ENCODE peak calls at places on chromosomes 3 and 15, in four cellular contexts. J is adrenal gland; M is CD8-positive, alpha-beta memory T cell; D is ovary. B is an unnamed sample. For H3K9me3, the result is how much of the 10 kb centered on the place peaks cover.

GRCh38 chr3:140334105-140334504 is 343.8 kb upstream of the TRIM42 start:
- DNase-seq in J (no peak), M (no peak), D (no peak), B (no peak)

GRCh38 chr3:3707858-3708768 is 91.1 kb upstream of the LRRN1 start:
- DNase-seq in J (no peak), M (no peak), D (no peak), B (no peak)

GRCh38 chr3:62361824-62362223 is 11.5 kb downstream of the FEZF2 start:
- DNase-seq in J (no peak), M (no peak), D (no peak), B (no peak)

GRCh38 chr15:85458764-85459163 is 78.4 kb downstream of the AKAP13 start:
- DNase-seq in J (no peak), M (no peak), D (no peak), B (no peak)

GRCh38 chr15:99481406-99481805 is 84.4 kb upstream of the MEF2A start:
- DNase-seq in J (no peak), M (no peak), D (no peak), B (no peak)

GRCh38 chr3:185175370-185175987 is 22.6 kb upstream of the C3orf70 start:
- DNase-seq in J (peak), M (no peak), D (peak), B (no peak)

GRCh38 chr3:135911106-135911505 is 54.4 kb upstream of the PPP2R3A start:
- DNase-seq in J (no peak), M (no peak), D (no peak), B (no peak)

GRCh38 chr3:113690482-113690881 is 6.0 kb downstream of the USF3 start:
- DNase-seq in J (no peak), M (no peak), D (no peak), B (no peak)

GRCh38 chr15:25437751-25438600 is 848 bp downstream of the UBE3A start:
- DNase-seq in J (peak), M (peak), D (peak), B (peak)

GRCh38 chr15:78457101-78457500 is 19.1 kb downstream of the IREB2 start:
- DNase-seq in J (no peak), M (no peak), D (no peak), B (no peak)

GRCh38 chr3:50156991-50157493 is 1.9 kb downstream of the SEMA3F start:
- DNase-seq in J (no peak), M (no peak), D (no peak), B (no peak)

GRCh38 chr3:31710123-31710841 is 177.6 kb downstream of the STT3B start:
- DNase-seq in J (no peak), M (no peak), D (peak), B (no peak)

GRCh38 chr3:126685493-126685892 is 18.5 kb upstream of the CHCHD6 start:
- DNase-seq in J (no peak), M (no peak), D (no peak), B (no peak)

GRCh38 chr3:184077881-184078280 is 19.0 kb upstream of the HTR3E start:
- DNase-seq in J (no peak), M (no peak), D (no peak), B (no peak)

GRCh38 chr15:92288755-92289154 is 104.9 kb upstream of the ST8SIA2 start:
- DNase-seq in J (no peak), M (no peak), D (no peak), B (no peak)

GRCh38 chr3:141782386-141782932 is 19.3 kb downstream of the GRK7 start:
- DNase-seq in J (peak), M (no peak), D (no peak), B (no peak)

GRCh38 chr3:13509816-13510192 is 29.7 kb downstream of the HDAC11 start:
- DNase-seq in J (no peak), M (no peak), D (no peak), B (no peak)

GRCh38 chr3:53812434-53812833 is 33.8 kb downstream of the CHDH start:
- DNase-seq in J (peak), M (no peak), D (no peak), B (no peak)

GRCh38 chr15:87752250-87752951 is 504.1 kb downstream of the NTRK3 start:
- DNase-seq in J (no peak), M (no peak), D (no peak), B (no peak)

GRCh38 chr3:51798561-51798960 is 19.5 kb upstream of the IQCF6 start:
- DNase-seq in J (no peak), M (no peak), D (no peak), B (no peak)

GRCh38 chr15:41286665-41287333 is 45.6 kb downstream of the OIP5 start:
- DNase-seq in J (no peak), M (no peak), D (no peak), B (no peak)

GRCh38 chr3:22485943-22486342 is 717.2 kb upstream of the UBE2E2 start:
- DNase-seq in J (no peak), M (no peak), D (no peak), B (no peak)

GRCh38 chr3:147388395-147389264 is 17.7 kb downstream of the ZIC4 start:
- DNase-seq in J (no peak), M (no peak), D (no peak), B (no peak)
- H3K9me3 ChIP-seq in J (under half), M (under half), D (under half), B (under half)

DNA sequence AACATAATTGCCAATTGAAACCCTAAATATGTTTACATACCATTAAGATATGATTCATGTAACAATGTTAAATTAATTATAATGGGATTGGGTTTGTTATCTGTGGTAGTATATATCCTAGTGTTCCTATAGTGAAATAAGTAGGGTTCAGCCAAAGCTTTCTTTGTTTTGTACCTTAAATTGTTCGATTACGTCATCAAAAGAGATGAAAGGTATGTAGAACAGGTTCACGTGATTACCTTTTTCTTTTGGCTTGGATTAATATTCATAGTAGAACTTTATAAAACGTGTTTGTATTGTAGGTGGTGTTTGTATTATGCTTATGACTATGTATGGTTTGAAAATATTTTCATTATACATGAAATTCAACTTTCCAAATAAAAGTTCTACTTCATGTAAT is 212.4 kb downstream of the CHL1 start:
- DNase-seq in J (no peak), M (no peak), D (no peak), B (no peak)
- H3K9me3 ChIP-seq in J (under half), M (under half), D (under half), B (under half)

GRCh38 chr3:67017211-67017610 is 19.1 kb downstream of the KBTBD8 start:
- DNase-seq in J (no peak), M (no peak), D (no peak), B (no peak)
- H3K9me3 ChIP-seq in J (under half), M (under half), D (under half), B (under half)

GRCh38 chr3:44643024-44643423 is 5.5 kb upstream of the ZNF35 start:
- DNase-seq in J (no peak), M (no peak), D (no peak), B (no peak)

GRCh38 chr3:44647771-44648170 is 761 bp upstream of the ZNF35 start:
- DNase-seq in J (no peak), M (no peak), D (no peak), B (no peak)

DNA sequence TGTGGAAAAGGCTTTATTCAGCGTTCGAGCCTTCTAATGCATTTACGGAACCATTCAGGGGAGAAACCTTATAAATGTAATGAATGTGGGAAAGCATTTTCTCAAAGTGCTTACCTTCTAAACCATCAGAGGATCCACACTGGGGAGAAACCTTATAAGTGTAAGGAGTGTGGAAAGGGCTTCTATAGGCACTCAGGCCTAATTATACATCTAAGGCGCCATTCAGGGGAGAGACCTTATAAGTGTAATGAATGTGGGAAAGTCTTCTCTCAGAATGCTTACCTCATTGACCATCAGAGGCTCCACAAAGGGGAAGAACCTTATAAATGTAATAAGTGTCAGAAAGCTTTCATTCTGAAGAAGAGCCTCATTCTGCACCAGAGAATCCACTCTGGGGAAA is 6.2 kb upstream of the ZNF35 start:
- DNase-seq in J (no peak), M (no peak), D (no peak), B (no peak)
- H3K9me3 ChIP-seq in J (under half), M (under half), D (under half), B (under half)